ENCODE peak calls at places on chromosomes 11 and 22, in nine cellular contexts. One of them, this sample, is unnamed.

GRCh38 chr11:104254347-104254746 is 90.4 kb upstream of the PDGFD start:
- DNase-seq in lower leg skin: no peak
- DNase-seq in IMR-90: no peak
- DNase-seq in testis: peak
- DNase-seq in suprapubic skin: no peak
- DNase-seq in mucosa of descending colon: peak
- DNase-seq in cardiac fibroblast: peak
- DNase-seq in WERI-Rb-1: peak
- DNase-seq in GM12865: peak
- DNase-seq in this sample: no peak

GRCh38 chr22:35071784-35072183 is 5.8 kb downstream of the ISX start:
- DNase-seq in mucosa of descending colon: no peak
- DNase-seq in suprapubic skin: no peak
- DNase-seq in testis: no peak
- DNase-seq in lower leg skin: no peak
- DNase-seq in IMR-90: no peak
- DNase-seq in cardiac fibroblast: no peak
- DNase-seq in WERI-Rb-1: no peak
- DNase-seq in GM12865: no peak
- DNase-seq in this sample: no peak

GRCh38 chr22:42408815-42409529 is 23.2 kb downstream of the NFAM1 start:
- DNase-seq in cardiac fibroblast: no peak
- DNase-seq in testis: no peak
- DNase-seq in IMR-90: no peak
- DNase-seq in mucosa of descending colon: no peak
- DNase-seq in GM12865: no peak
- DNase-seq in lower leg skin: no peak
- DNase-seq in WERI-Rb-1: no peak
- DNase-seq in suprapubic skin: no peak
- DNase-seq in this sample: no peak

GRCh38 chr11:86740628-86741488 is 59.5 kb upstream of the PRSS23 start:
- DNase-seq in WERI-Rb-1: no peak
- DNase-seq in lower leg skin: peak
- DNase-seq in GM12865: no peak
- DNase-seq in testis: peak
- DNase-seq in IMR-90: peak
- DNase-seq in cardiac fibroblast: peak
- DNase-seq in mucosa of descending colon: no peak
- DNase-seq in suprapubic skin: no peak
- DNase-seq in this sample: no peak

GRCh38 chr22:49629586-49630447 is 197.9 kb downstream of the BRD1 start:
- DNase-seq in cardiac fibroblast: no peak
- DNase-seq in mucosa of descending colon: no peak
- DNase-seq in WERI-Rb-1: peak
- DNase-seq in IMR-90: no peak
- DNase-seq in testis: no peak
- DNase-seq in GM12865: no peak
- DNase-seq in lower leg skin: no peak
- DNase-seq in suprapubic skin: no peak
- DNase-seq in this sample: no peak

GRCh38 chr22:50252081-50253045 is 1.3 kb upstream of the HDAC10 start:
- DNase-seq in lower leg skin: peak
- DNase-seq in IMR-90: peak
- DNase-seq in cardiac fibroblast: peak
- DNase-seq in GM12865: peak
- DNase-seq in testis: peak
- DNase-seq in suprapubic skin: peak
- DNase-seq in WERI-Rb-1: peak
- DNase-seq in mucosa of descending colon: peak
- DNase-seq in this sample: no peak

GRCh38 chr22:20235453-20235991 is 32.6 kb downstream of the RTN4R start:
- DNase-seq in testis: no peak
- DNase-seq in WERI-Rb-1: no peak
- DNase-seq in GM12865: no peak
- DNase-seq in mucosa of descending colon: no peak
- DNase-seq in lower leg skin: no peak
- DNase-seq in cardiac fibroblast: no peak
- DNase-seq in suprapubic skin: no peak
- DNase-seq in IMR-90: no peak
- DNase-seq in this sample: no peak

GRCh38 chr22:29811377-29811776 is 26.7 kb downstream of the ASCC2 start:
- DNase-seq in mucosa of descending colon: peak
- DNase-seq in testis: no peak
- DNase-seq in IMR-90: no peak
- DNase-seq in lower leg skin: no peak
- DNase-seq in GM12865: no peak
- DNase-seq in cardiac fibroblast: no peak
- DNase-seq in WERI-Rb-1: no peak
- DNase-seq in suprapubic skin: no peak
- DNase-seq in this sample: no peak

GRCh38 chr22:29768052-29768680 is 997 bp downstream of the UQCR10 start:
- DNase-seq in IMR-90: no peak
- DNase-seq in cardiac fibroblast: no peak
- DNase-seq in WERI-Rb-1: no peak
- DNase-seq in mucosa of descending colon: no peak
- DNase-seq in GM12865: no peak
- DNase-seq in lower leg skin: no peak
- DNase-seq in suprapubic skin: no peak
- DNase-seq in testis: no peak
- DNase-seq in this sample: no peak

GRCh38 chr22:28282346-28282745 is 363.3 kb upstream of the PITPNB start:
- DNase-seq in mucosa of descending colon: no peak
- DNase-seq in lower leg skin: no peak
- DNase-seq in WERI-Rb-1: no peak
- DNase-seq in GM12865: no peak
- DNase-seq in IMR-90: peak
- DNase-seq in cardiac fibroblast: peak
- DNase-seq in testis: no peak
- DNase-seq in suprapubic skin: no peak
- DNase-seq in this sample: no peak

GRCh38 chr22:49724893-49725489 is 102.7 kb downstream of the BRD1 start:
- DNase-seq in testis: peak
- DNase-seq in mucosa of descending colon: peak
- DNase-seq in suprapubic skin: no peak
- DNase-seq in IMR-90: peak
- DNase-seq in cardiac fibroblast: peak
- DNase-seq in WERI-Rb-1: peak
- DNase-seq in GM12865: peak
- DNase-seq in lower leg skin: no peak
- DNase-seq in this sample: peak

GRCh38 chr11:42770444-42771065 is 541.2 kb upstream of the API5 start:
- DNase-seq in suprapubic skin: no peak
- DNase-seq in mucosa of descending colon: no peak
- DNase-seq in GM12865: peak
- DNase-seq in cardiac fibroblast: peak
- DNase-seq in WERI-Rb-1: peak
- DNase-seq in testis: peak
- DNase-seq in lower leg skin: no peak
- DNase-seq in IMR-90: no peak
- DNase-seq in this sample: no peak
- TF ChIP-seq CTCF in suprapubic skin: peak
- TF ChIP-seq CTCF in mucosa of descending colon: peak
- TF ChIP-seq CTCF in GM12865: peak
- TF ChIP-seq CTCF in cardiac fibroblast: peak
- TF ChIP-seq CTCF in WERI-Rb-1: peak
- TF ChIP-seq CTCF in testis: peak
- TF ChIP-seq CTCF in lower leg skin: no peak
- TF ChIP-seq CTCF in IMR-90: peak
- TF ChIP-seq CTCF in this sample: peak

GRCh38 chr11:13772223-13773046 is 104.0 kb downstream of the FAR1 start:
- DNase-seq in suprapubic skin: no peak
- DNase-seq in WERI-Rb-1: peak
- DNase-seq in testis: no peak
- DNase-seq in mucosa of descending colon: no peak
- DNase-seq in lower leg skin: no peak
- DNase-seq in IMR-90: peak
- DNase-seq in cardiac fibroblast: peak
- DNase-seq in GM12865: peak
- DNase-seq in this sample: no peak
- TF ChIP-seq CTCF in suprapubic skin: peak
- TF ChIP-seq CTCF in WERI-Rb-1: peak
- TF ChIP-seq CTCF in testis: no peak
- TF ChIP-seq CTCF in mucosa of descending colon: no peak
- TF ChIP-seq CTCF in lower leg skin: no peak
- TF ChIP-seq CTCF in IMR-90: peak
- TF ChIP-seq CTCF in cardiac fibroblast: no peak
- TF ChIP-seq CTCF in GM12865: peak
- TF ChIP-seq CTCF in this sample: peak

GRCh38 chr11:77547863-77548551 is 41.7 kb upstream of the AQP11 start:
- DNase-seq in suprapubic skin: no peak
- DNase-seq in lower leg skin: peak
- DNase-seq in WERI-Rb-1: peak
- DNase-seq in IMR-90: peak
- DNase-seq in testis: peak
- DNase-seq in GM12865: peak
- DNase-seq in mucosa of descending colon: no peak
- DNase-seq in cardiac fibroblast: peak
- DNase-seq in this sample: peak

GRCh38 chr11:77547047-77547836 is 42.5 kb upstream of the AQP11 start:
- DNase-seq in lower leg skin: no peak
- DNase-seq in mucosa of descending colon: no peak
- DNase-seq in cardiac fibroblast: no peak
- DNase-seq in GM12865: no peak
- DNase-seq in testis: no peak
- DNase-seq in IMR-90: no peak
- DNase-seq in WERI-Rb-1: no peak
- DNase-seq in suprapubic skin: no peak
- DNase-seq in this sample: no peak

GRCh38 chr11:77548552-77549439 is 41.0 kb upstream of the AQP11 start:
- DNase-seq in testis: no peak
- DNase-seq in suprapubic skin: no peak
- DNase-seq in lower leg skin: no peak
- DNase-seq in WERI-Rb-1: no peak
- DNase-seq in IMR-90: no peak
- DNase-seq in GM12865: peak
- DNase-seq in mucosa of descending colon: no peak
- DNase-seq in cardiac fibroblast: no peak
- DNase-seq in this sample: no peak
- TF ChIP-seq CTCF in testis: no peak
- TF ChIP-seq CTCF in suprapubic skin: no peak
- TF ChIP-seq CTCF in lower leg skin: no peak
- TF ChIP-seq CTCF in WERI-Rb-1: no peak
- TF ChIP-seq CTCF in IMR-90: no peak
- TF ChIP-seq CTCF in GM12865: no peak
- TF ChIP-seq CTCF in mucosa of descending colon: no peak
- TF ChIP-seq CTCF in cardiac fibroblast: no peak
- TF ChIP-seq CTCF in this sample: no peak

DNA sequence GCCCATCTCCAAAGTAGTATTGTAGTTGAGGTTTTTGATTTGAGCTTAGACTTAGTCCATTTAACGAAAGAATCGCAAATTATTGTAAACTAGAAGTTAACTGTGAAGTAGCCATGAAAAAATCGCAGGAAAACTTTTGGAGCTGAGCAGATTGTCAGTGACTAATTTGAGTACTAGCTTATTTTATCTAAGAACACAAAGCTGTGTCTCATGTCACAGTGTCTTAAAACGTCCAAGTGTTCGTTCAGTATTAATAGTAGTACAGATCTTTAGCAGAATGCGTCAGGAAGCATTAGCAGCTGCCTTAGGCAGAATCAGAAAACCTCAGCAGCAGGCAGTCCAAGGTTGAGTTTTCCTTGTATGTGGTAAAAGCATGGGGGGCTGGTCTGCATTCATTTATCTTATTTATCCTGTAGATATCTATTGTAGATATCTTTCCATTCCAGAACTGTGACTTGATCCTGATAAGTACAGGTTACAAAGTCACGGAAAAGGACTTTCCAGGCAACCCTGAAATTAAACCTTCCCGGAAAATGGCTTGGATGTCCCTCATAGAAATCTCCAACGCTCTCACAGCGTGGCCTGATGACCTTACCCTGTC is 48.9 kb upstream of the MYO18B start:
- DNase-seq in testis: no peak
- DNase-seq in mucosa of descending colon: no peak
- DNase-seq in GM12865: no peak
- DNase-seq in WERI-Rb-1: no peak
- DNase-seq in suprapubic skin: no peak
- DNase-seq in lower leg skin: no peak
- DNase-seq in IMR-90: no peak
- DNase-seq in cardiac fibroblast: no peak
- DNase-seq in this sample: no peak
- TF ChIP-seq CTCF in testis: no peak
- TF ChIP-seq CTCF in mucosa of descending colon: no peak
- TF ChIP-seq CTCF in GM12865: no peak
- TF ChIP-seq CTCF in WERI-Rb-1: no peak
- TF ChIP-seq CTCF in suprapubic skin: no peak
- TF ChIP-seq CTCF in lower leg skin: no peak
- TF ChIP-seq CTCF in IMR-90: no peak
- TF ChIP-seq CTCF in cardiac fibroblast: no peak
- TF ChIP-seq CTCF in this sample: no peak

DNA sequence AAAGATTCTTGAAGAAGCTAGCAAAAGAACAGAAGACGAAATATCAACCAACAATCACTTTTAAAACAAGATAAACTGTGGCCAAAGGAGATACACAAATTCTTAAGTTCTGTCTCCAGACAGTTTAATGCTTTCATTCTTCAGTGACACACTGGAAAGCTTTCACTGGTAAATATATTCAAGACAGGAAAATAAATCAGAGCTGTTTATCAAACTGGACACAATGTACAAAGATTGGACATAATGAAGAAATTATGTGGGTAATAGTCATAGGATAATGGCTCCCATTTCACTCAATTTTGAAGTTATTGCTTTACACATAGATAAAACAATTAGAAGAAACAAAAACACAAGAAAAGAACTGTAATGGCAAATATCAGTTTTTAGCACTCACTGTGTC is 38.4 kb upstream of the NOX4 start:
- DNase-seq in mucosa of descending colon: no peak
- DNase-seq in suprapubic skin: no peak
- DNase-seq in IMR-90: no peak
- DNase-seq in cardiac fibroblast: no peak
- DNase-seq in testis: no peak
- DNase-seq in WERI-Rb-1: no peak
- DNase-seq in GM12865: no peak
- DNase-seq in lower leg skin: no peak
- DNase-seq in this sample: no peak
- TF ChIP-seq CTCF in mucosa of descending colon: no peak
- TF ChIP-seq CTCF in suprapubic skin: no peak
- TF ChIP-seq CTCF in IMR-90: no peak
- TF ChIP-seq CTCF in cardiac fibroblast: no peak
- TF ChIP-seq CTCF in testis: no peak
- TF ChIP-seq CTCF in WERI-Rb-1: no peak
- TF ChIP-seq CTCF in GM12865: no peak
- TF ChIP-seq CTCF in lower leg skin: no peak
- TF ChIP-seq CTCF in this sample: no peak